ENCODE peak calls at places on chromosomes 3 and 15, in five cellular contexts. One of them, this sample, is unnamed.
A peak's percentile ranks its signal among the peaks of the same experiment; 100 is the strongest.

GRCh38 chr3:135895106-135895733 is 70.3 kb upstream of the PPP2R3A start:
- DNase-seq in small intestine: peak; percentile 71
- DNase-seq in Peyer's patch: peak; percentile 83
- DNase-seq in mesendoderm: peak; percentile 88
- DNase-seq in adrenal gland: peak; percentile 94
- DNase-seq in this sample: peak; percentile 78

GRCh38 chr3:101340591-101340990 is 20.2 kb upstream of the IMPG2 start:
- DNase-seq in small intestine: no peak
- DNase-seq in Peyer's patch: no peak
- DNase-seq in mesendoderm: no peak
- DNase-seq in adrenal gland: no peak
- DNase-seq in this sample: no peak

GRCh38 chr3:150220041-150220440 is 188.1 kb upstream of the TSC22D2 start:
- DNase-seq in small intestine: no peak
- DNase-seq in Peyer's patch: no peak
- DNase-seq in mesendoderm: no peak
- DNase-seq in adrenal gland: no peak
- DNase-seq in this sample: no peak

GRCh38 chr15:83205725-83206324 is 1.8 kb downstream of the HDGFL3 start:
- DNase-seq in small intestine: no peak
- DNase-seq in Peyer's patch: no peak
- DNase-seq in mesendoderm: no peak
- DNase-seq in adrenal gland: no peak
- DNase-seq in this sample: peak; percentile 8

GRCh38 chr15:63458021-63458420 is 46.4 kb upstream of the USP3 start:
- DNase-seq in small intestine: no peak
- DNase-seq in Peyer's patch: no peak
- DNase-seq in mesendoderm: no peak
- DNase-seq in adrenal gland: no peak
- DNase-seq in this sample: no peak

GRCh38 chr15:85479071-85479647 is 98.8 kb downstream of the AKAP13 start:
- DNase-seq in small intestine: no peak
- DNase-seq in Peyer's patch: no peak
- DNase-seq in mesendoderm: peak; percentile 88
- DNase-seq in adrenal gland: no peak
- DNase-seq in this sample: peak; percentile 63

GRCh38 chr3:23706116-23706515 is 99.6 kb upstream of the UBE2E1 start:
- DNase-seq in small intestine: no peak
- DNase-seq in Peyer's patch: no peak
- DNase-seq in mesendoderm: no peak
- DNase-seq in adrenal gland: no peak
- DNase-seq in this sample: no peak

GRCh38 chr3:197339841-197340520 is 41.6 kb upstream of the DLG1 start:
- DNase-seq in small intestine: no peak
- DNase-seq in Peyer's patch: peak; percentile 46
- DNase-seq in mesendoderm: peak; percentile 23
- DNase-seq in adrenal gland: peak; percentile 54
- DNase-seq in this sample: peak; percentile 48

DNA sequence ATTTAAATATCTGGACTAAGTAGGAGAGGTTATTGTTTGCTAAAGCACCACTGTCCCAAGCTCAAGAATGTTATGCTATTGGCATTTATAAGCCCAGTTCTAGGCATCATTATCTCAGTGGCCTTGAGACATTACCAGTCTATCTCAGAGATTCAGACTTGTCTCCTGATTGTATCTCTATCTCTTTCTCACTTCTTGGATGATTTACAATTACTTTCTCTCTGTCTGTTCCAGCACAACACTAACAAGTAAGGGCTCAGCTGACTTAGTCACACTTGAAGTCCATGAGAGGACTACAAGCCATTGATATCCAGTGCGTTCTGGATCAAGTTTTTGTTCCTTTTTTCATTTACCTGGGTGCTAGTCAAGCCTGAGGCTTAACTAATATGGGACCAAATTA is 60.2 kb downstream of the TRIM69 start:
- DNase-seq in small intestine: no peak
- DNase-seq in Peyer's patch: no peak
- DNase-seq in mesendoderm: no peak
- DNase-seq in adrenal gland: no peak
- DNase-seq in this sample: no peak
- H3K27ac ChIP-seq in small intestine: no peak overlapping the region
- H3K27ac ChIP-seq in Peyer's patch: no peak overlapping the region
- H3K27ac ChIP-seq in mesendoderm: no peak overlapping the region
- H3K27ac ChIP-seq in adrenal gland: no peak overlapping the region
- H3K27ac ChIP-seq in this sample: no peak overlapping the region

GRCh38 chr3:43390255-43390588 is 103.9 kb downstream of the SNRK start:
- DNase-seq in small intestine: no peak
- DNase-seq in Peyer's patch: no peak
- DNase-seq in mesendoderm: no peak
- DNase-seq in adrenal gland: no peak
- DNase-seq in this sample: no peak

GRCh38 chr3:43391621-43392020 is 105.3 kb downstream of the SNRK start:
- DNase-seq in small intestine: no peak
- DNase-seq in Peyer's patch: no peak
- DNase-seq in mesendoderm: no peak
- DNase-seq in adrenal gland: no peak
- DNase-seq in this sample: no peak

GRCh38 chr3:43399034-43399433 is 112.7 kb downstream of the SNRK start:
- DNase-seq in small intestine: no peak
- DNase-seq in Peyer's patch: no peak
- DNase-seq in mesendoderm: no peak
- DNase-seq in adrenal gland: no peak
- DNase-seq in this sample: no peak

GRCh38 chr3:43389388-43390254 is 103.3 kb downstream of the SNRK start:
- DNase-seq in small intestine: peak; percentile 64
- DNase-seq in Peyer's patch: peak; percentile 83
- DNase-seq in mesendoderm: no peak
- DNase-seq in adrenal gland: peak; percentile 80
- DNase-seq in this sample: no peak

GRCh38 chr3:43394071-43394501 is 107.7 kb downstream of the SNRK start:
- DNase-seq in small intestine: no peak
- DNase-seq in Peyer's patch: no peak
- DNase-seq in mesendoderm: peak; percentile 37
- DNase-seq in adrenal gland: peak; percentile 91
- DNase-seq in this sample: no peak
- H3K27ac ChIP-seq in small intestine: no peak overlapping the region
- H3K27ac ChIP-seq in Peyer's patch: no peak overlapping the region
- H3K27ac ChIP-seq in mesendoderm: no peak overlapping the region
- H3K27ac ChIP-seq in adrenal gland: no peak overlapping the region
- H3K27ac ChIP-seq in this sample: no peak overlapping the region

GRCh38 chr15:92106691-92107090 is 253.2 kb downstream of the SLCO3A1 start:
- DNase-seq in small intestine: no peak
- DNase-seq in Peyer's patch: no peak
- DNase-seq in mesendoderm: no peak
- DNase-seq in adrenal gland: no peak
- DNase-seq in this sample: no peak

GRCh38 chr15:92109485-92109884 is 256.0 kb downstream of the SLCO3A1 start:
- DNase-seq in small intestine: no peak
- DNase-seq in Peyer's patch: no peak
- DNase-seq in mesendoderm: no peak
- DNase-seq in adrenal gland: no peak
- DNase-seq in this sample: no peak

GRCh38 chr15:92101706-92102434 is 248.4 kb downstream of the SLCO3A1 start:
- DNase-seq in small intestine: peak; percentile 4
- DNase-seq in Peyer's patch: no peak
- DNase-seq in mesendoderm: no peak
- DNase-seq in adrenal gland: no peak
- DNase-seq in this sample: no peak

GRCh38 chr15:92104069-92104468 is 250.6 kb downstream of the SLCO3A1 start:
- DNase-seq in small intestine: no peak
- DNase-seq in Peyer's patch: no peak
- DNase-seq in mesendoderm: peak; percentile 25
- DNase-seq in adrenal gland: no peak
- DNase-seq in this sample: no peak

GRCh38 chr15:92105611-92106010 is 252.1 kb downstream of the SLCO3A1 start:
- DNase-seq in small intestine: no peak
- DNase-seq in Peyer's patch: no peak
- DNase-seq in mesendoderm: no peak
- DNase-seq in adrenal gland: no peak
- DNase-seq in this sample: no peak
- H3K27ac ChIP-seq in small intestine: no peak overlapping the region
- H3K27ac ChIP-seq in Peyer's patch: no peak overlapping the region
- H3K27ac ChIP-seq in mesendoderm: no peak overlapping the region
- H3K27ac ChIP-seq in adrenal gland: no peak overlapping the region
- H3K27ac ChIP-seq in this sample: no peak overlapping the region

DNA sequence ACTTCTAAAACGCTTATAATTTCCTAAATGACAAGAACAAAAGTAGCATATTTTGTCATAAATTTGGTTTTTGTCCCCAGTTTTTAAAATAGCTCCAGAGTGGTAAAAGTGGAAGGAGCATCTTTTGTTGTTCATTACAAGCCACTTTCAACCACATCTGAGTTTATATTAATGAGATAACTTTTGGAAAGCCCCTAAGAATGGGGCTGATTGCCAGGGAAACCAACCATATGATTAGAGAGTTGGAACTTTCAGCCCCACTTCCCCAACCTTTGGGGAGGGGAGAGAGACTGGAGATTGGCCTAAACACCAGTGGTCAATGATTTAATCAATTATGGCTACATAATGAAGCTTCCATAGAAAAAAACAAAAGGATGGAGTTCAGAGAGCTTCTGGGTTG is 57.4 kb downstream of the CPA3 start:
- DNase-seq in small intestine: no peak
- DNase-seq in Peyer's patch: no peak
- DNase-seq in mesendoderm: no peak
- DNase-seq in adrenal gland: no peak
- DNase-seq in this sample: no peak
- H3K27ac ChIP-seq in small intestine: no peak overlapping the region
- H3K27ac ChIP-seq in Peyer's patch: no peak overlapping the region
- H3K27ac ChIP-seq in mesendoderm: no peak overlapping the region
- H3K27ac ChIP-seq in adrenal gland: no peak overlapping the region
- H3K27ac ChIP-seq in this sample: no peak overlapping the region

DNA sequence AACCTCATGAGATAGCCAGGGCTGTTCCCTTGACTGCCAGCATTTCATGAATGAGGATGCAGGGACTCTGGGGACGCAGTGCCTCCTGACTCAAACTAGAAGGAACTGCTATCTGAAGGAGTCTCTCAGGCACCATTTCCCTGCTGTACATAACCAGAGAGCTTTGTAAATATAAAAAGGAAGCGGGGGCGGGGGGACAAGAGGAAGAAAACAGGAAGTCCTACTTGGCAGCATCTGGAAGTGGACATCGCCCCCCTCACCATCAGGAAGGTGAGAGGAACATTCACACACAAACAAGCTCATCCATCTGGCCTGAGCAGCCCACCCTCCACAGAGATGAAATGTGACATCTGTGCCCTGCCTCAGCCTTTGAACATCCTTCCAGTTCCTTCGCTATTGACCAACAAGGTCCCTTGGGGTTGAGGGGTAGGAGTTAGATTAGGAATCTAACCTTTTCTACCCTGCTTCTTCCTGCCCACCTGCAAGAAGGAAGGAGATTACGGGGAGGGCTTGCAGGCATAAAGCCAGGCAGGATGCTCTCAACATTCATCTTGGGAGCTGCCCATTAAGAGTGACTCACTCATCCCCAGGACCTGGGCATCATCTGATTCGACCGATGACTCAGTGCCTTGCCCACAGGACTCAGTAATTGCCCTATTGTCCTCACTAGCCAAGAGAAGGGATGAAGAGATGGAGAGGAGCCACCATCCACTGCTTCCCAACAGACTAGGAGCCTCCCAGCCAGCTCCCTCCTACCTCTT is 31.9 kb downstream of the SH3BP5 start:
- DNase-seq in small intestine: no peak
- DNase-seq in Peyer's patch: peak; percentile 55
- DNase-seq in mesendoderm: peak; percentile 51
- DNase-seq in adrenal gland: peak; percentile 91
- DNase-seq in this sample: peak; percentile 36
- H3K27ac ChIP-seq in small intestine: no peak overlapping the region
- H3K27ac ChIP-seq in Peyer's patch: no peak overlapping the region
- H3K27ac ChIP-seq in mesendoderm: no peak overlapping the region
- H3K27ac ChIP-seq in adrenal gland: peak overlapping the region; percentile 38
- H3K27ac ChIP-seq in this sample: no peak overlapping the region

GRCh38 chr15:64773606-64774555 is 1.5 kb downstream of the RBPMS2 start:
- DNase-seq in small intestine: no peak
- DNase-seq in Peyer's patch: no peak
- DNase-seq in mesendoderm: peak; percentile 60
- DNase-seq in adrenal gland: no peak
- DNase-seq in this sample: no peak
- H3K27ac ChIP-seq in small intestine: no peak overlapping the region
- H3K27ac ChIP-seq in Peyer's patch: no peak overlapping the region
- H3K27ac ChIP-seq in mesendoderm: peak overlapping the region; percentile 97
- H3K27ac ChIP-seq in adrenal gland: no peak overlapping the region
- H3K27ac ChIP-seq in this sample: no peak overlapping the region

GRCh38 chr15:89836255-89837133 is 21.8 kb upstream of the ANPEP start:
- DNase-seq in small intestine: no peak
- DNase-seq in Peyer's patch: no peak
- DNase-seq in mesendoderm: peak; percentile 71
- DNase-seq in adrenal gland: no peak
- DNase-seq in this sample: peak; percentile 24
- H3K27ac ChIP-seq in small intestine: no peak overlapping the region
- H3K27ac ChIP-seq in Peyer's patch: no peak overlapping the region
- H3K27ac ChIP-seq in mesendoderm: peak overlapping the region; percentile 55
- H3K27ac ChIP-seq in adrenal gland: peak overlapping the region; percentile 11
- H3K27ac ChIP-seq in this sample: peak overlapping the region; percentile 57

GRCh38 chr15:87561641-87562040 is 694.9 kb downstream of the NTRK3 start:
- DNase-seq in small intestine: no peak
- DNase-seq in Peyer's patch: no peak
- DNase-seq in mesendoderm: no peak
- DNase-seq in adrenal gland: no peak
- DNase-seq in this sample: no peak
- H3K27ac ChIP-seq in small intestine: no peak overlapping the region
- H3K27ac ChIP-seq in Peyer's patch: no peak overlapping the region
- H3K27ac ChIP-seq in mesendoderm: no peak overlapping the region
- H3K27ac ChIP-seq in adrenal gland: no peak overlapping the region
- H3K27ac ChIP-seq in this sample: no peak overlapping the region

GRCh38 chr15:77454956-77455355 is 34.3 kb downstream of the HMG20A start:
- DNase-seq in small intestine: no peak
- DNase-seq in Peyer's patch: no peak
- DNase-seq in mesendoderm: no peak
- DNase-seq in adrenal gland: no peak
- DNase-seq in this sample: no peak

GRCh38 chr15:77457619-77458265 is 37.1 kb downstream of the HMG20A start:
- DNase-seq in small intestine: no peak
- DNase-seq in Peyer's patch: no peak
- DNase-seq in mesendoderm: no peak
- DNase-seq in adrenal gland: no peak
- DNase-seq in this sample: no peak

GRCh38 chr15:77454265-77454664 is 33.6 kb downstream of the HMG20A start:
- DNase-seq in small intestine: no peak
- DNase-seq in Peyer's patch: no peak
- DNase-seq in mesendoderm: no peak
- DNase-seq in adrenal gland: no peak
- DNase-seq in this sample: no peak

GRCh38 chr15:77455696-77456293 is 35.1 kb downstream of the HMG20A start:
- DNase-seq in small intestine: no peak
- DNase-seq in Peyer's patch: no peak
- DNase-seq in mesendoderm: no peak
- DNase-seq in adrenal gland: no peak
- DNase-seq in this sample: no peak

GRCh38 chr15:77456746-77457618 is 36.3 kb downstream of the HMG20A start:
- DNase-seq in small intestine: no peak
- DNase-seq in Peyer's patch: no peak
- DNase-seq in mesendoderm: no peak
- DNase-seq in adrenal gland: no peak
- DNase-seq in this sample: no peak
- H3K27ac ChIP-seq in small intestine: no peak overlapping the region
- H3K27ac ChIP-seq in Peyer's patch: no peak overlapping the region
- H3K27ac ChIP-seq in mesendoderm: no peak overlapping the region
- H3K27ac ChIP-seq in adrenal gland: no peak overlapping the region
- H3K27ac ChIP-seq in this sample: no peak overlapping the region